ENCODE peak calls at places on chromosomes 7 and 10, in four cellular contexts. G is GM23248, Y is HCT116, P is aorta. F is an unnamed sample.

GRCh38 chr10:87976101-87976743 is 112.8 kb downstream of the PTEN start:
- DNase-seq in P (no peak), Y (no peak), G (peak; percentile 33), F (no peak)

GRCh38 chr7:35420657-35421056 is 166.8 kb upstream of the TBX20 start:
- DNase-seq in P (no peak), G (no peak), Y (no peak), F (no peak)

GRCh38 chr7:114073711-114074110 is 154.9 kb upstream of the PPP1R3A start:
- DNase-seq in G (no peak), P (no peak), Y (no peak), F (no peak)

GRCh38 chr10:9786576-9786975 is 1231.1 kb upstream of the CELF2 start:
- DNase-seq in Y (no peak), P (no peak), G (peak; percentile 70), F (no peak)

GRCh38 chr7:125391921-125392320 is 462.3 kb upstream of the POT1 start:
- DNase-seq in P (no peak), G (no peak), Y (no peak), F (no peak)

GRCh38 chr7:19016140-19016539 is 101.3 kb downstream of the TWIST1 start:
- DNase-seq in Y (no peak), P (no peak), G (peak; percentile 57), F (no peak)

GRCh38 chr7:123480107-123480506 is 54.3 kb downstream of the IQUB start:
- DNase-seq in P (no peak), G (no peak), Y (no peak), F (no peak)

GRCh38 chr7:114765331-114766125 is 156.4 kb upstream of the MDFIC start:
- DNase-seq in P (no peak), Y (no peak), G (peak; percentile 3), F (no peak)

GRCh38 chr10:120946497-120946896 is 95.3 kb downstream of the WDR11 start:
- DNase-seq in G (no peak), P (no peak), Y (no peak), F (no peak)

GRCh38 chr10:23081156-23081833 is 14.1 kb upstream of the MSRB2 start:
- DNase-seq in P (no peak), G (peak; percentile 63), Y (no peak), F (no peak)

GRCh38 chr7:90618880-90619279 is 22.8 kb downstream of the CDK14 start:
- DNase-seq in G (no peak), P (no peak), Y (no peak), F (no peak)

GRCh38 chr7:100107125-100107737 is 5.8 kb downstream of the AP4M1 start:
- DNase-seq in P (no peak), Y (no peak), G (no peak), F (no peak)

GRCh38 chr7:28135296-28135695 is 45.3 kb downstream of the JAZF1 start:
- DNase-seq in P (no peak), Y (no peak), G (no peak), F (no peak)

GRCh38 chr7:44284881-44285541 is 40.4 kb downstream of the CAMK2B start:
- DNase-seq in Y (no peak), P (peak; percentile 61), G (no peak), F (no peak)

GRCh38 chr7:28685291-28685659 is 272.9 kb downstream of the TRIL start:
- DNase-seq in P (no peak), G (no peak), Y (no peak), F (peak; percentile 44)

GRCh38 chr7:144969787-144970186 is 133.9 kb upstream of the TPK1 start:
- DNase-seq in P (no peak), G (no peak), Y (no peak), F (no peak)

GRCh38 chr10:36489928-36490279 is 635.5 kb upstream of the ANKRD30A start:
- DNase-seq in G (peak; percentile 78), Y (no peak), P (no peak), F (no peak)

GRCh38 chr10:48400129-48400849 is 93.8 kb downstream of the MAPK8 start:
- DNase-seq in P (no peak), G (peak; percentile 21), Y (no peak), F (no peak)

GRCh38 chr10:117074621-117075020 is 63.4 kb downstream of the VAX1 start:
- DNase-seq in Y (peak; percentile 52), G (no peak), P (no peak), F (no peak)

GRCh38 chr7:100679927-100680588 is 6.5 kb downstream of the GNB2 start:
- DNase-seq in Y (no peak), G (peak; percentile 67), P (no peak), F (peak; percentile 48)

GRCh38 chr7:157357129-157358040 is 20.6 kb downstream of the DNAJB6 start:
- DNase-seq in G (no peak), P (peak; percentile 55), Y (no peak), F (no peak)

GRCh38 chr7:151590801-151591771 is 71.4 kb upstream of the RHEB start:
- DNase-seq in Y (no peak), P (no peak), G (no peak), F (no peak)

GRCh38 chr10:91798736-91799579 is 732 bp downstream of the TNKS2 start:
- DNase-seq in P (no peak), Y (peak; percentile 36), G (peak; percentile 70), F (no peak)

GRCh38 chr10:132476146-132477065 is 61.2 kb upstream of the INPP5A start:
- DNase-seq in G (no peak), P (peak; percentile 68), Y (no peak), F (no peak)

GRCh38 chr10:24541239-24541753 is 182.4 kb downstream of the ARHGAP21 start:
- DNase-seq in Y (no peak), G (no peak), P (no peak), F (no peak)

GRCh38 chr10:118543714-118544400 is 51.6 kb downstream of the PRLHR start:
- DNase-seq in P (no peak), Y (peak; percentile 63), G (peak; percentile 75), F (no peak)

GRCh38 chr10:209357-209756 is 74.1 kb downstream of the ZMYND11 start:
- DNase-seq in G (peak; percentile 21), Y (peak; percentile 7), P (no peak), F (no peak)

GRCh38 chr10:30207485-30208052 is 141.5 kb downstream of the MTPAP start:
- DNase-seq in G (no peak), P (no peak), Y (no peak), F (no peak)

GRCh38 chr7:45601816-45602540 is 27.8 kb downstream of the ADCY1 start:
- DNase-seq in Y (no peak), G (no peak), P (peak; percentile 58), F (no peak)

GRCh38 chr7:5266148-5267028 is 16.4 kb upstream of the SLC29A4 start:
- DNase-seq in Y (no peak), P (no peak), G (no peak), F (no peak)

GRCh38 chr10:69883256-69883655 is 81.5 kb downstream of the COL13A1 start:
- DNase-seq in P (no peak), G (no peak), Y (no peak), F (no peak)

GRCh38 chr7:157337316-157338149 is 729 bp downstream of the DNAJB6 start:
- DNase-seq in G (peak; percentile 88), Y (no peak), P (peak; percentile 89), F (no peak)

GRCh38 chr10:6173203-6173602 is 29.5 kb upstream of the PFKFB3 start:
- DNase-seq in P (no peak), Y (no peak), G (no peak), F (no peak)
- H3K27ac ChIP-seq in P (peak overlapping the region; percentile 94), Y (no peak overlapping the region), G (no peak overlapping the region), F (no peak overlapping the region)

GRCh38 chr10:125039354-125039769 is 97.4 kb downstream of the ZRANB1 start:
- DNase-seq in G (no peak), P (peak; percentile 77), Y (no peak), F (no peak)

GRCh38 chr10:125041856-125042506 is 100.1 kb downstream of the ZRANB1 start:
- DNase-seq in G (no peak), Y (no peak), P (peak; percentile 40), F (no peak)

GRCh38 chr10:125049216-125049903 is 107.4 kb downstream of the ZRANB1 start:
- DNase-seq in G (no peak), Y (no peak), P (peak; percentile 64), F (no peak)

GRCh38 chr10:125048101-125048864 is 106.4 kb downstream of the ZRANB1 start:
- DNase-seq in Y (peak; percentile 88), P (peak; percentile 95), G (peak; percentile 89), F (peak; percentile 62)

DNA sequence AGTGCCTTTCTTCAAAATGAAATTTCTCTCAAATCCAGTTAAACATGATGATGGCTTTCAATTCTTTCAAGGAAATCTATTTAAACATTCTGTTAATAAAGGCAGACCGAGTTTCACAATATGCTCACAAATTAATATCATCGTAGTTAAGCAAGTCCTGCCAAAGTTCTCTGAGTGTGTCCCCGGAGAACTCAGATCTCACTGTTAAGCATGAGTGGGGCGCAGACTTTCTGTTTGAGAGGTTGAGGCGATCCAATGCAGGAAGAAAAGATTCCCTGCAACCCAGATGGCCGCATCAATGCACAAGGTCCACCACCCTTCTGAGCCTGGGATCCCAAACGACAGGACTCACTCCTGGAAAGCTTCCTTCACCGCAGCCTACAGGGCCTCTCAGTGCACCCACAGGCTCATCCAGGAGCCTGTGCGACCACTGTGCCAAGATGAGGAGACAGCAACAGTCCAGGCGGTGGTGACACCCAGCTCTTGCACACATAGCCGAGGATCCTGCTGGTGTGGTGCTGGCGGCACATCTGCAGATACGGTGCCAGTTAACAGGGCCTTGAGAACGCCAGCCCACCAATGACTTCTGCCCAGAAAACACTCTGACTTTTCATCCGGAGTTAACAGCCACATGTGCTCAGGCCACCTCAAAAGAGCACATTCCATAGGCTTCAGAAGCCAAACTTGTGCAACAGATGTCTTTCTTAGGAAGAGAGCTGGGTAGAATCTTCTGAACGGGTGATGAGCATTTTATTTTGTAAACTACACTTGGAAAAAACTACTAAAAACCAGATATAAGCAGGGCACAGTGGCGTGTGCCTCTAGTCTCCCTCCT is 102.1 kb downstream of the ZRANB1 start:
- DNase-seq in G (peak; percentile 61), P (peak; percentile 68), Y (no peak), F (no peak)
- H3K27ac ChIP-seq in G (peak overlapping the region; percentile 40), P (peak overlapping the region; percentile 41), Y (no peak overlapping the region), F (no peak overlapping the region)

DNA sequence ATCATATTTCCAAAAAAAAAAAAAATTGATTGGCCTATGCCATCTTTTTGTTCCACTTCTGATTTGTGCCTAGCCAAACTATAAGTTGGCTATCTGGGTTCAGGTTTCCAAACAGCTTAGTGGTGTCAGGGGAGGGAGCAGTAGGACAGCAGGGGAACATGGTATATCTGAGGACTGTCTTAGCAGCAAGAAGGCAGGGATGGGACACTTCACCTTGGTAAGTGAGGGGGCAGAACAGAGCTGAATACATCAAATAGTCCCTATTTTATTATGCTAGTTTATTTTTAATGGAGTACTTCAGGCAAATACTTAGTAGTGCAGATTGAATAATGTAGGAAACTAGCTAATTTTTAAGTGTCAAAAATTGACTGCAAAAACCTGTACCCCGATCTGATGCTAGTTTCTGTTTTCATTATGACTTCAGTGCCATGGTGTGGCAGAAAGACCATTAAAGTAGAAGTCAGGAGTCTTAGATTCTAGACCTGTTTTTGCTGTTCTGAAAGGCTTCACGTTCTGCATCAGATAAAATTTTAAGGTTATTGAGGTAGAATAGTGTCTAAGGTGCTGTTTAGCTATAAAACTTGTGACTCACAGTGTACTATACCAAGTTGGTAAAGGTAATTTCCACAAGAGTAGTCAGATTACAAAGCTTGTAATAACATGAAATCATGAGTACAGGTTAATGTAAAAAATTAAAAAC is 38.4 kb downstream of the ZNRF2 start:
- DNase-seq in G (no peak), P (no peak), Y (no peak), F (no peak)
- H3K27ac ChIP-seq in G (peak overlapping the region; percentile 38), P (no peak overlapping the region), Y (no peak overlapping the region), F (no peak overlapping the region)

DNA sequence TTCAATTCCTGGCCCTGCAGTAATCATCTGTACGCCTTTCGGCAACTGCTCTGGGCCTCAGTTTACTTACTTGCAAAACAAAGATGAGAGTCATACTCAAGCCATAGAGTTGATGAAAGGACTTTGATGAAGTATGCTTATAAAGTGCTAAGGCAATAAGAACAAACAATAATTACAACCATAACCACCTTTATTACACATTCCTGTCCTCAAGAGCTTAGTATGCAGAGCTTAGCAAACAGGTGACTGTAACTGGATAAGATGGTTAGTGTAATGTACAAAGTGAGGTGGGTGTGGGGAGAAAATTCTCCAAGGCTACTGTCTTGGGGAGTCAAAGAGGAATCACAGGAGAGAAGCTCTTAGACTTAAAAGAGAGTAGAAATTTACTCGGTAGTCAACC is 116.9 kb upstream of the AFAP1L2 start:
- DNase-seq in Y (no peak), P (no peak), G (no peak), F (no peak)
- H3K27ac ChIP-seq in Y (no peak overlapping the region), P (no peak overlapping the region), G (no peak overlapping the region), F (no peak overlapping the region)